ENCODE peak calls at places on chromosomes 11 and 22, in six cellular contexts. E is mucosa of descending colon; V is NCI-H2081; C is CD4-positive, alpha-beta T cell; A is CD8-positive, alpha-beta memory T cell; I is foreskin fibroblast. F is an unnamed sample.

GRCh38 chr11:45017329-45017728 is 66.6 kb upstream of the TP53I11 start:
- DNase-seq in V (no peak), E (no peak), C (no peak), A (no peak), I (no peak), F (no peak)

GRCh38 chr22:17460895-17461294 is 91.6 kb downstream of the CECR2 start:
- DNase-seq in E (no peak), V (no peak), A (no peak), I (no peak), C (no peak), F (no peak)

GRCh38 chr11:72805214-72805613 is 9.0 kb upstream of the ATG16L2 start:
- DNase-seq in C (no peak), I (no peak), V (no peak), E (peak; percentile 2), A (no peak), F (no peak)

GRCh38 chr11:69652999-69653398 is 12.0 kb downstream of the CCND1 start:
- DNase-seq in I (no peak), C (no peak), A (peak; percentile 9), E (no peak), V (no peak), F (no peak)

GRCh38 chr11:110818032-110818687 is 105.9 kb upstream of the ARHGAP20 start:
- DNase-seq in I (peak; percentile 72), C (no peak), A (no peak), E (no peak), V (no peak), F (no peak)

GRCh38 chr11:72951193-72951592 is 137.0 kb downstream of the ATG16L2 start:
- DNase-seq in V (no peak), I (peak; percentile 77), C (no peak), A (no peak), E (no peak), F (no peak)

GRCh38 chr22:38110008-38110862 is at the start of gene BAIAP2L2:
- DNase-seq in A (peak; percentile 46), I (no peak), V (no peak), E (peak; percentile 82), C (no peak), F (no peak)

GRCh38 chr11:22521226-22521625 is 104.4 kb downstream of the FANCF start:
- DNase-seq in E (no peak), C (no peak), A (no peak), V (no peak), I (no peak), F (peak; percentile 10)

GRCh38 chr11:34072831-34073230 is 21.3 kb downstream of the CAPRIN1 start:
- DNase-seq in A (no peak), V (no peak), C (no peak), I (no peak), E (no peak), F (no peak)

GRCh38 chr11:117822522-117823033 is 2.0 kb downstream of the FXYD2 start:
- DNase-seq in V (no peak), E (peak; percentile 27), I (no peak), C (no peak), A (peak; percentile 36), F (no peak)

GRCh38 chr11:2305862-2306823 is 4.3 kb downstream of the TSPAN32 start:
- DNase-seq in A (no peak), I (peak; percentile 92), E (peak; percentile 75), C (no peak), V (no peak), F (no peak)

GRCh38 chr22:42326786-42327185 is 56.3 kb upstream of the TCF20 start:
- DNase-seq in C (no peak), I (peak; percentile 26), E (no peak), A (no peak), V (no peak), F (no peak)

GRCh38 chr11:7512525-7513209 is 1.1 kb upstream of the PPFIBP2 start:
- DNase-seq in I (peak; percentile 65), V (no peak), A (no peak), E (peak; percentile 77), C (no peak), F (no peak)

GRCh38 chr11:134124660-134125451 is 56.0 kb downstream of the JAM3 start:
- DNase-seq in C (no peak), I (peak; percentile 55), E (peak; percentile 40), A (no peak), V (no peak), F (no peak)

GRCh38 chr22:22952531-22953295 is 65.1 kb downstream of the IGLL5 start:
- DNase-seq in A (no peak), V (no peak), C (no peak), E (no peak), I (no peak), F (no peak)

GRCh38 chr11:62242021-62242420 is at the start of gene SCGB1D2:
- DNase-seq in A (no peak), C (no peak), I (no peak), E (no peak), V (peak; percentile 99), F (peak; percentile 92)

GRCh38 chr22:45423524-45423923 is 10.0 kb downstream of the RIBC2 start:
- DNase-seq in A (no peak), V (no peak), I (no peak), C (no peak), E (no peak), F (no peak)

GRCh38 chr22:33819743-33820142 is 100.5 kb downstream of the LARGE1 start:
- DNase-seq in E (no peak), V (no peak), A (no peak), I (no peak), C (no peak), F (no peak)

GRCh38 chr11:20057055-20057943 is 103.0 kb downstream of the DBX1 start:
- DNase-seq in A (no peak), E (no peak), V (no peak), C (no peak), I (peak; percentile 66), F (no peak)

GRCh38 chr11:69880041-69880802 is 61.0 kb upstream of the FGF3 start:
- DNase-seq in C (no peak), I (no peak), V (no peak), E (peak; percentile 17), A (no peak), F (no peak)

GRCh38 chr11:134445601-134446325 is 33.7 kb upstream of the B3GAT1 start:
- DNase-seq in E (no peak), C (no peak), A (no peak), I (no peak), V (no peak), F (no peak)

GRCh38 chr11:61302550-61302949 is 7.4 kb upstream of the VWCE start:
- DNase-seq in A (no peak), C (no peak), V (no peak), I (no peak), E (no peak), F (no peak)

GRCh38 chr22:19663821-19664325 is 50.4 kb upstream of the SEPTIN5 start:
- DNase-seq in V (peak; percentile 59), A (no peak), E (no peak), I (peak; percentile 56), C (no peak), F (no peak)

GRCh38 chr11:120608760-120609211 is 97.2 kb downstream of the GRIK4 start:
- DNase-seq in V (peak; percentile 40), A (no peak), I (peak; percentile 47), C (no peak), E (peak; percentile 40), F (no peak)

GRCh38 chr11:69711824-69712801 is 8.3 kb upstream of the FGF19 start:
- DNase-seq in A (no peak), E (no peak), V (no peak), C (peak; percentile 20), I (no peak), F (no peak)

GRCh38 chr11:8060146-8060719 is 20.8 kb upstream of the TUB start:
- DNase-seq in E (no peak), V (no peak), A (peak; percentile 10), C (no peak), I (no peak), F (no peak)

GRCh38 chr11:62922653-62923371 is 1.6 kb upstream of the CHRM1 start:
- DNase-seq in A (no peak), V (no peak), I (peak; percentile 25), C (no peak), E (no peak), F (no peak)

GRCh38 chr11:10394229-10395100 is 60.6 kb upstream of the AMPD3 start:
- DNase-seq in I (peak; percentile 92), E (no peak), V (no peak), C (no peak), A (no peak), F (no peak)

GRCh38 chr11:33133761-33134160 is 27.5 kb downstream of the CSTF3 start:
- DNase-seq in C (no peak), E (no peak), I (no peak), V (no peak), A (no peak), F (no peak)

GRCh38 chr11:128981254-128981653 is 38.6 kb upstream of the TP53AIP1 start:
- DNase-seq in I (no peak), V (no peak), C (no peak), E (no peak), A (no peak), F (no peak)

GRCh38 chr11:122038543-122038942 is 77.5 kb downstream of the BLID start:
- DNase-seq in E (no peak), A (no peak), C (no peak), I (peak; percentile 88), V (no peak), F (no peak)

GRCh38 chr11:61007971-61008896 is 36.8 kb downstream of the CD6 start:
- DNase-seq in C (no peak), A (no peak), V (no peak), I (no peak), E (peak; percentile 47), F (no peak)

GRCh38 chr11:95494856-95495255 is 263.9 kb upstream of the SESN3 start:
- DNase-seq in I (no peak), C (no peak), A (no peak), E (no peak), V (no peak), F (no peak)

GRCh38 chr11:127049486-127049885 is 48.9 kb upstream of the KIRREL3 start:
- DNase-seq in V (no peak), C (no peak), I (no peak), E (no peak), A (no peak), F (no peak)

GRCh38 chr11:61870429-61871039 is 20.8 kb downstream of the FADS3 start:
- DNase-seq in A (no peak), I (peak; percentile 57), C (no peak), V (no peak), E (no peak), F (no peak)

GRCh38 chr11:128196235-128196634 is 391.1 kb downstream of the ETS1 start:
- DNase-seq in I (peak; percentile 51), C (no peak), E (no peak), V (no peak), A (no peak), F (no peak)

F was measured in DMS79 treated with DMSO at 0.1 percent for 48 hours.